ENCODE peak calls at places on chromosome 10, in five cellular contexts. One of them, this sample, is unnamed.

GRCh38 chr10:24912214-24912613 is 40.2 kb downstream of the PRTFDC1 start:
- DNase-seq in brain microvascular endothelial cell: peak; percentile 54
- DNase-seq in GM03348: no peak
- DNase-seq in M059J: peak; percentile 57
- DNase-seq in RPMI7951: peak; percentile 80
- DNase-seq in this sample: no peak

GRCh38 chr10:116655573-116655972 is 34.8 kb downstream of the PNLIPRP2 start:
- DNase-seq in brain microvascular endothelial cell: no peak
- DNase-seq in M059J: no peak
- DNase-seq in RPMI7951: no peak
- DNase-seq in GM03348: no peak
- DNase-seq in this sample: no peak

GRCh38 chr10:132837905-132838304 is 52.0 kb upstream of the NKX6-2 start:
- DNase-seq in GM03348: no peak
- DNase-seq in RPMI7951: peak; percentile 7
- DNase-seq in brain microvascular endothelial cell: no peak
- DNase-seq in M059J: no peak
- DNase-seq in this sample: no peak

GRCh38 chr10:70417568-70417967 is 13.6 kb downstream of the EIF4EBP2 start:
- DNase-seq in brain microvascular endothelial cell: no peak
- DNase-seq in M059J: no peak
- DNase-seq in RPMI7951: no peak
- DNase-seq in GM03348: no peak
- DNase-seq in this sample: no peak

GRCh38 chr10:20215547-20216152 is 399.4 kb downstream of the PLXDC2 start:
- DNase-seq in brain microvascular endothelial cell: no peak
- DNase-seq in M059J: no peak
- DNase-seq in GM03348: no peak
- DNase-seq in RPMI7951: no peak
- DNase-seq in this sample: no peak

GRCh38 chr10:33376976-33377657 is 42.6 kb upstream of the NRP1 start:
- DNase-seq in RPMI7951: peak; percentile 73
- DNase-seq in M059J: peak; percentile 52
- DNase-seq in GM03348: peak; percentile 59
- DNase-seq in brain microvascular endothelial cell: peak; percentile 21
- DNase-seq in this sample: no peak

GRCh38 chr10:73744690-73744994 is 470 bp downstream of the SEC24C start:
- DNase-seq in M059J: peak; percentile 73
- DNase-seq in RPMI7951: peak; percentile 55
- DNase-seq in brain microvascular endothelial cell: peak; percentile 76
- DNase-seq in GM03348: peak; percentile 76
- DNase-seq in this sample: peak; percentile 32

GRCh38 chr10:20658158-20658557 is 239.0 kb downstream of the NEBL start:
- DNase-seq in RPMI7951: no peak
- DNase-seq in brain microvascular endothelial cell: no peak
- DNase-seq in M059J: no peak
- DNase-seq in GM03348: no peak
- DNase-seq in this sample: no peak

GRCh38 chr10:91022924-91023707 is 102.2 kb upstream of the ANKRD1 start:
- DNase-seq in brain microvascular endothelial cell: peak; percentile 35
- DNase-seq in GM03348: no peak
- DNase-seq in M059J: no peak
- DNase-seq in RPMI7951: peak; percentile 48
- DNase-seq in this sample: no peak

GRCh38 chr10:96275685-96276418 is 4.5 kb upstream of the BLNK start:
- DNase-seq in GM03348: no peak
- DNase-seq in M059J: no peak
- DNase-seq in brain microvascular endothelial cell: no peak
- DNase-seq in RPMI7951: no peak
- DNase-seq in this sample: no peak

GRCh38 chr10:71899665-71900412 is 48.8 kb upstream of the PSAP start:
- DNase-seq in M059J: no peak
- DNase-seq in RPMI7951: no peak
- DNase-seq in GM03348: no peak
- DNase-seq in brain microvascular endothelial cell: no peak
- DNase-seq in this sample: no peak

GRCh38 chr10:34666008-34666700 is 148.9 kb downstream of the PARD3 start:
- DNase-seq in RPMI7951: peak; percentile 89
- DNase-seq in GM03348: peak; percentile 85
- DNase-seq in M059J: peak; percentile 79
- DNase-seq in brain microvascular endothelial cell: peak; percentile 82
- DNase-seq in this sample: peak; percentile 83

GRCh38 chr10:77297370-77297692 is 340.3 kb downstream of the KCNMA1 start:
- DNase-seq in RPMI7951: peak; percentile 78
- DNase-seq in brain microvascular endothelial cell: no peak
- DNase-seq in GM03348: no peak
- DNase-seq in M059J: peak; percentile 87
- DNase-seq in this sample: peak; percentile 25

GRCh38 chr10:104922810-104923209 is 281.7 kb downstream of the SORCS3 start:
- DNase-seq in M059J: no peak
- DNase-seq in GM03348: no peak
- DNase-seq in brain microvascular endothelial cell: no peak
- DNase-seq in RPMI7951: no peak
- DNase-seq in this sample: no peak

GRCh38 chr10:71302874-71303568 is 16.0 kb upstream of the SLC29A3 start:
- DNase-seq in brain microvascular endothelial cell: peak; percentile 40
- DNase-seq in RPMI7951: peak; percentile 44
- DNase-seq in M059J: peak; percentile 58
- DNase-seq in GM03348: peak; percentile 67
- DNase-seq in this sample: peak; percentile 68

GRCh38 chr10:88271736-88272135 is 311.4 kb downstream of the RNLS start:
- DNase-seq in RPMI7951: peak; percentile 91
- DNase-seq in brain microvascular endothelial cell: no peak
- DNase-seq in GM03348: peak; percentile 13
- DNase-seq in M059J: peak; percentile 64
- DNase-seq in this sample: no peak

GRCh38 chr10:98472171-98472570 is 25.4 kb upstream of the HPS1 start:
- DNase-seq in brain microvascular endothelial cell: no peak
- DNase-seq in M059J: no peak
- DNase-seq in RPMI7951: no peak
- DNase-seq in GM03348: no peak
- DNase-seq in this sample: no peak

GRCh38 chr10:33347227-33347626 is 12.8 kb upstream of the NRP1 start:
- DNase-seq in brain microvascular endothelial cell: no peak
- DNase-seq in M059J: no peak
- DNase-seq in RPMI7951: no peak
- DNase-seq in GM03348: no peak
- DNase-seq in this sample: no peak

GRCh38 chr10:130080461-130080814 is 30.2 kb downstream of the C10orf143 start:
- DNase-seq in M059J: no peak
- DNase-seq in GM03348: no peak
- DNase-seq in brain microvascular endothelial cell: no peak
- DNase-seq in RPMI7951: no peak
- DNase-seq in this sample: no peak